ENCODE peak calls at places on chromosome 1, in five cellular contexts. R is OCI-LY7, I is spleen, D is GM23248, S is breast epithelium. U is an unnamed sample. For H3K4me1, the result is how much of the 10 kb centered on the place peaks cover.

GRCh38 chr1:20480261-20481157 is 5.5 kb downstream of the CAMK2N1 start:
- DNase-seq in R (no peak), I (no peak), D (peak), S (no peak), U (no peak)

GRCh38 chr1:196180847-196181593 is 427.2 kb downstream of the KCNT2 start:
- DNase-seq in R (no peak), I (no peak), D (peak), S (no peak), U (no peak)

GRCh38 chr1:157137051-157137772 is 983 bp downstream of the ETV3 start:
- DNase-seq in R (peak), I (no peak), D (peak), S (no peak), U (no peak)

GRCh38 chr1:115118086-115118485 is 28.8 kb upstream of the TSPAN2 start:
- DNase-seq in R (no peak), I (no peak), D (no peak), S (peak), U (no peak)

GRCh38 chr1:3426956-3427535 is 27.4 kb upstream of the ARHGEF16 start:
- DNase-seq in R (no peak), I (no peak), D (no peak), S (no peak), U (no peak)

GRCh38 chr1:46248122-46248920 is 758 bp downstream of the RAD54L start:
- DNase-seq in R (peak), I (peak), D (peak), S (no peak), U (no peak)

GRCh38 chr1:4585216-4585615 is 69.2 kb upstream of the AJAP1 start:
- DNase-seq in R (peak), I (no peak), D (no peak), S (no peak), U (no peak)

GRCh38 chr1:90074555-90075315 is 79.8 kb downstream of the ZNF326 start:
- DNase-seq in R (no peak), I (no peak), D (no peak), S (no peak), U (no peak)

GRCh38 chr1:77986810-77987209 is 7.9 kb upstream of the FUBP1 start:
- DNase-seq in R (no peak), I (no peak), D (no peak), S (no peak), U (no peak)

GRCh38 chr1:170126691-170127090 is 19.1 kb upstream of the NTMT2 start:
- DNase-seq in R (no peak), I (no peak), D (peak), S (no peak), U (no peak)

GRCh38 chr1:19003371-19004290 is 47.2 kb upstream of the IFFO2 start:
- DNase-seq in R (no peak), I (no peak), D (peak), S (no peak), U (no peak)

GRCh38 chr1:178101654-178102053 is 7.8 kb downstream of the RASAL2 start:
- DNase-seq in R (no peak), I (no peak), D (peak), S (no peak), U (no peak)

GRCh38 chr1:94486990-94487389 is 54.6 kb downstream of the F3 start:
- DNase-seq in R (no peak), I (no peak), D (no peak), S (no peak), U (no peak)

GRCh38 chr1:15424981-15425380 is 13.3 kb upstream of the CTRC start:
- DNase-seq in R (no peak), I (no peak), D (no peak), S (no peak), U (no peak)
- H3K27ac ChIP-seq in R (no peak), I (no peak), D (no peak), S (no peak), U (no peak)

GRCh38 chr1:214515544-214516433 is 35.6 kb downstream of the PTPN14 start:
- DNase-seq in R (no peak), I (no peak), D (peak), S (no peak), U (no peak)
- H3K4me1 ChIP-seq in R (under half), I (under half), D (half or more), S (under half), U (under half)

DNA sequence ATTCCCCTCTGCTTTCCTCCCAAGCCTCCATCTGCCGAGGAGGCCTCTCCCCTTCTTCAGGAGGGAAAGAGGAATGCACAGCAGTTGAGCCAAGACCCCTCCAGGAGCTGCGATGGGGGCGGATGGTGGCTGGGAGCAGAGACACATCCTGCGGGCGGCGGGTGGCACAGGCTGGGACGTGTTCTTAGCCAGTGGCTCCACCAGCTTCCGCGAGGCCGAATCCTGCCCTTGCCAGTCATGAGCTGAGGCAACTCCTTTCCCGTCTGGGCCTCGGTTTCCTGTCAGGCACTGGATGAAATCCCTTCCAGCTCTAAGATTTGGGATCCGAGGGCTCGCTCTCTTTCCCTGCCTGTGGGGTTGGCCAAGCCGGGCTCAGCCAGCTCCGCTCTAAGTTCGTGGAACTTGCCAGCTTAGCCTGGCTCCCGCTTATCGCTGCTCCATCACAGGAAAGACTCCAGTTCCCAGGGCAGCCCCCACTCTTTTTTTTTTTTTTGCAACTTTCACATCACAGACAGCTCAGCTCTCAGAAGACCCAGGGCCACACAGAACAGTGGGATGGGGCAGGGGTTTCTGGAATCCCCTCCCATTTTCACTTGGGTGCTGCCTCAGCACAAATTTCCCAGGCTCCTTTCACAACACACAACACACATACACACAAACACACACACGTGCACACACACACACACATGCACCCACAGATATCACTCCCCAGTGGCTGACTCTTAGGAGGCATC is 504 bp downstream of the MYOM3 start:
- DNase-seq in R (no peak), I (peak), D (peak), S (peak), U (no peak)
- H3K27ac ChIP-seq in R (no peak), I (no peak), D (peak), S (peak), U (no peak)

GRCh38 chr1:8016244-8017241 is 9.6 kb downstream of the ERRFI1 start:
- DNase-seq in R (no peak), I (no peak), D (no peak), S (no peak), U (no peak)
- H3K4me1 ChIP-seq in R (under half), I (under half), D (half or more), S (under half), U (under half)

U was measured in lung.